ENCODE peak calls at places on chromosomes 13 and 19, in five cellular contexts. One of them, this sample, is unnamed.

GRCh38 chr19:16846901-16847300 is 17.7 kb downstream of the SIN3B start:
- DNase-seq in pancreas: no peak
- DNase-seq in cardiac muscle cell: no peak
- DNase-seq in HCT116: no peak
- DNase-seq in breast epithelium: no peak
- DNase-seq in this sample: no peak

GRCh38 chr19:1526979-1527649 is 3.2 kb downstream of the PLK5 start:
- DNase-seq in pancreas: no peak
- DNase-seq in HCT116: no peak
- DNase-seq in breast epithelium: no peak
- DNase-seq in cardiac muscle cell: no peak
- DNase-seq in this sample: no peak

GRCh38 chr19:49791776-49792445 is 21.2 kb downstream of the FUZ start:
- DNase-seq in HCT116: no peak
- DNase-seq in pancreas: no peak
- DNase-seq in cardiac muscle cell: no peak
- DNase-seq in breast epithelium: no peak
- DNase-seq in this sample: no peak

GRCh38 chr19:30071871-30072270 is 129.8 kb downstream of the URI1 start:
- DNase-seq in HCT116: no peak
- DNase-seq in breast epithelium: no peak
- DNase-seq in cardiac muscle cell: no peak
- DNase-seq in pancreas: peak; percentile 29
- DNase-seq in this sample: peak; percentile 52

GRCh38 chr19:35022460-35022859 is 7.8 kb upstream of the SCN1B start:
- DNase-seq in HCT116: no peak
- DNase-seq in breast epithelium: no peak
- DNase-seq in pancreas: no peak
- DNase-seq in cardiac muscle cell: no peak
- DNase-seq in this sample: no peak

GRCh38 chr13:31372454-31372853 is 172.7 kb downstream of the B3GLCT start:
- DNase-seq in pancreas: no peak
- DNase-seq in HCT116: no peak
- DNase-seq in breast epithelium: no peak
- DNase-seq in cardiac muscle cell: no peak
- DNase-seq in this sample: no peak

GRCh38 chr13:74040200-74040599 is 94.0 kb downstream of the KLF12 start:
- DNase-seq in pancreas: peak; percentile 60
- DNase-seq in HCT116: peak; percentile 49
- DNase-seq in cardiac muscle cell: peak; percentile 44
- DNase-seq in breast epithelium: no peak
- DNase-seq in this sample: no peak

GRCh38 chr19:8085606-8086464 is 33.3 kb downstream of the CCL25 start:
- DNase-seq in pancreas: no peak
- DNase-seq in cardiac muscle cell: no peak
- DNase-seq in HCT116: no peak
- DNase-seq in breast epithelium: no peak
- DNase-seq in this sample: no peak

GRCh38 chr19:41706741-41707501 is 1.5 kb upstream of the CEACAM5 start:
- DNase-seq in cardiac muscle cell: peak; percentile 30
- DNase-seq in pancreas: peak; percentile 87
- DNase-seq in HCT116: peak; percentile 69
- DNase-seq in breast epithelium: no peak
- DNase-seq in this sample: no peak
- H3K4me3 ChIP-seq in cardiac muscle cell: no peak overlapping the region
- H3K4me3 ChIP-seq in pancreas: peak overlapping the region; percentile 33
- H3K4me3 ChIP-seq in HCT116: peak overlapping the region; percentile 18
- H3K4me3 ChIP-seq in breast epithelium: no peak overlapping the region
- H3K4me3 ChIP-seq in this sample: no peak overlapping the region

GRCh38 chr19:43316591-43317319 is 36.7 kb upstream of the CD177 start:
- DNase-seq in pancreas: peak; percentile 60
- DNase-seq in cardiac muscle cell: peak; percentile 15
- DNase-seq in breast epithelium: no peak
- DNase-seq in HCT116: peak; percentile 73
- DNase-seq in this sample: no peak
- TF ChIP-seq CTCF in pancreas: no peak
- TF ChIP-seq CTCF in cardiac muscle cell: peak; percentile 26
- TF ChIP-seq CTCF in breast epithelium: no peak
- TF ChIP-seq CTCF in HCT116: peak; percentile 82
- TF ChIP-seq CTCF in this sample: no peak

GRCh38 chr13:33125821-33126570 is 109.8 kb downstream of the KL start:
- DNase-seq in pancreas: no peak
- DNase-seq in breast epithelium: peak; percentile 45
- DNase-seq in cardiac muscle cell: peak; percentile 96
- DNase-seq in HCT116: peak; percentile 87
- DNase-seq in this sample: peak; percentile 82

GRCh38 chr13:33129094-33129832 is 113.0 kb downstream of the KL start:
- DNase-seq in HCT116: no peak
- DNase-seq in cardiac muscle cell: no peak
- DNase-seq in pancreas: no peak
- DNase-seq in breast epithelium: no peak
- DNase-seq in this sample: no peak

GRCh38 chr13:33128134-33128533 is 111.9 kb downstream of the KL start:
- DNase-seq in breast epithelium: no peak
- DNase-seq in cardiac muscle cell: no peak
- DNase-seq in pancreas: no peak
- DNase-seq in HCT116: no peak
- DNase-seq in this sample: no peak

GRCh38 chr13:33129886-33130285 is 113.7 kb downstream of the KL start:
- DNase-seq in cardiac muscle cell: no peak
- DNase-seq in pancreas: no peak
- DNase-seq in HCT116: no peak
- DNase-seq in breast epithelium: no peak
- DNase-seq in this sample: no peak

DNA sequence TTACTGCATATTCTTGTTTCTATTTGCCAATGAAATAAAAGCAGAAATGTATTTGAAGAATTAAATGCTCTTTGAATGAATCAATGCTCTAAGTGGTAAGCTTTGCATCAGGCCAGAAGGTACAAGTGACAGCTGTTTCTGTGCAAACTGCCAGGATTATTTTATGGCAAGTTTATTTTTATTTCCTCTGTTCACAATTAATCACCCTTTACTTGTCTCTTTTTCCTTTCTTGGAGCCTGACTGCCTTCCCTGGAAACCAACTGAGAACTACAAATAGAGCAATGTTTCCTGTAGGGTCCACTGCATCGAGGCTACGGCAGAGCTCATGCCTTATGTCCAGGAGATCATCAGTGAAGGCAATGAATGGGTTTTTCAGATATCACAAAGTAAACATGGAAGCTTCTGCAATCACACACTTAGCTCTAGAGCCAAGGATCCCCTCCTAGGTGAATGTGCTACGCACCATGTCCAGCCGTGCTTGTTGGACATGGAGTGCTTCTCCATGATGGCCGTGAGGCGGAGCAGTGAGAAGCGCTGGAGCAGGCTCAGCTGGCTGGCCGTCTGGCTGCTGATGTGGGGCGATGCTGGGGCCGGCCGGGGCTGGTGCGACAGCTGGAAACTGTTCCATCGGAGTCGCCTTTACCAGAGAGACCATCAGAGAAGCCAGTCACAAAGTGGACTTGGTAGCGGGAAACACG is 110.8 kb downstream of the KL start:
- DNase-seq in cardiac muscle cell: peak; percentile 55
- DNase-seq in HCT116: no peak
- DNase-seq in pancreas: peak; percentile 60
- DNase-seq in breast epithelium: no peak
- DNase-seq in this sample: peak; percentile 66
- H3K27ac ChIP-seq in cardiac muscle cell: no peak overlapping the region
- H3K27ac ChIP-seq in HCT116: peak overlapping the region; percentile 69
- H3K27ac ChIP-seq in pancreas: peak overlapping the region; percentile 50
- H3K27ac ChIP-seq in breast epithelium: peak overlapping the region; percentile 86
- H3K27ac ChIP-seq in this sample: peak overlapping the region; percentile 88

GRCh38 chr19:18593367-18594095 is 4.9 kb downstream of the REX1BD start:
- DNase-seq in pancreas: no peak
- DNase-seq in HCT116: no peak
- DNase-seq in cardiac muscle cell: no peak
- DNase-seq in breast epithelium: no peak
- DNase-seq in this sample: no peak
- H3K4me3 ChIP-seq in pancreas: peak overlapping the region; percentile 19
- H3K4me3 ChIP-seq in HCT116: peak overlapping the region; percentile 54
- H3K4me3 ChIP-seq in cardiac muscle cell: peak overlapping the region; percentile 28
- H3K4me3 ChIP-seq in breast epithelium: peak overlapping the region; percentile 24
- H3K4me3 ChIP-seq in this sample: peak overlapping the region; percentile 42

GRCh38 chr19:27652796-27653195 is 1560.2 kb downstream of the UQCRFS1 start:
- DNase-seq in cardiac muscle cell: no peak
- DNase-seq in HCT116: no peak
- DNase-seq in pancreas: no peak
- DNase-seq in breast epithelium: no peak
- DNase-seq in this sample: no peak

GRCh38 chr19:27660428-27660827 is 1552.5 kb downstream of the UQCRFS1 start:
- DNase-seq in HCT116: no peak
- DNase-seq in cardiac muscle cell: no peak
- DNase-seq in breast epithelium: no peak
- DNase-seq in pancreas: no peak
- DNase-seq in this sample: no peak

GRCh38 chr19:27652281-27652680 is 1560.7 kb downstream of the UQCRFS1 start:
- DNase-seq in cardiac muscle cell: no peak
- DNase-seq in HCT116: no peak
- DNase-seq in breast epithelium: no peak
- DNase-seq in pancreas: no peak
- DNase-seq in this sample: no peak

GRCh38 chr19:27657271-27658051 is 1555.5 kb downstream of the UQCRFS1 start:
- DNase-seq in cardiac muscle cell: no peak
- DNase-seq in HCT116: no peak
- DNase-seq in breast epithelium: no peak
- DNase-seq in pancreas: no peak
- DNase-seq in this sample: peak; percentile 43

DNA sequence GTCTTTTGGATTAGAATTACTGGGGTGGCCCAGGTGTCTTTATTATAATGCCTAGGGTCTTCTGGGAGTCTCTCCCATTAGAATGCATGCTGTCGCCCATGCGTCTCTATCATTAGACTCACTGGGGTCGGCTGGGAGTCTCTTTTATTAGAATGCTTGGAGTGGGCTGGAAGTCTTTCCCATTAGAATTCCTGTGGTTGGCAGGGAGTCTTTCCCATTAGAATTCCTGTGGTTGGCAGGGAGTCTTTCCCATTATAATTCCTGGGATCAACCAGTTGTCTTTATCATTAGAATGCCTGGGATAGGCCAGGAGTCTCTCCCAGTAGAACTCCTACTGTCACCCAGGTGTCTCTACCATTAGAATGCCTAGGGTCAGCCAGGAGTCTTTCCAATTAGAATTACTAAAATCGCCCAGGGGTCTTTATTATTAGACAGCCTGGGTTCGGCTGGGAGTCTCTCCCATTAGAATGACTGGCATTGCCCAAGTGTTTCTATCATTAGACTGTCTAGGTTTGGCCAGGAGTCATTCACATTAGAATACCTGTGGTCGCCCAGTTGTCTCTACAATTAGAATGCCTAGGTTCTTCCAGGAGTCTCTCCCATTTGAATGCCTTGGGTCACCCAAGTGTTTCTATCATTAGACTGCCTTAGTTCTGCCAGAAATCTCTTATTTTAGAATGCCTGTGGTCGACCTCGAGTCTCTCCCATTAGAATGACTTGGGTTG is 1558.5 kb downstream of the UQCRFS1 start:
- DNase-seq in HCT116: no peak
- DNase-seq in pancreas: no peak
- DNase-seq in breast epithelium: no peak
- DNase-seq in cardiac muscle cell: no peak
- DNase-seq in this sample: no peak
- TF ChIP-seq CTCF in HCT116: no peak
- TF ChIP-seq CTCF in pancreas: no peak
- TF ChIP-seq CTCF in breast epithelium: no peak
- TF ChIP-seq CTCF in cardiac muscle cell: no peak
- TF ChIP-seq CTCF in this sample: no peak

DNA sequence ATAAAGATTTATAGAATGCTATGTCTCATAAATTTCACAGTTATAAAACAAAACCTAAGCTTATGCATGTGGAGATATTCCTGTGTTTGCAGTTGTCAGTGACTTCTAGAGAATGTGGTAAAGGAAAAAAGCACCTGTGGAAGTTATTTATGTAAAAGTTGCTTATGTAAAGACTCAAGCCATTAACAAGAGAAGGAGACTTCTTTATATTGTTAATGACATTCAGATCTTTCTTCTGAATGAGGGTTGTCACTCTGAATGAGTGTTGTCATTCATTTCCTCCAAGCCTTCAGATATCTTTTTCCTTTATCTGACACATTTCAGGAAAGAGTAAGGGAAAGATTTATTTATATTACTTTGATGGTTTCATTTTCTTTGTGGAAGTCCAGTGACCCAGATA is 202.6 kb downstream of the TM9SF2 start:
- DNase-seq in cardiac muscle cell: no peak
- DNase-seq in pancreas: no peak
- DNase-seq in breast epithelium: no peak
- DNase-seq in HCT116: no peak
- DNase-seq in this sample: no peak
- H3K27ac ChIP-seq in cardiac muscle cell: no peak overlapping the region
- H3K27ac ChIP-seq in pancreas: no peak overlapping the region
- H3K27ac ChIP-seq in breast epithelium: no peak overlapping the region
- H3K27ac ChIP-seq in HCT116: no peak overlapping the region
- H3K27ac ChIP-seq in this sample: no peak overlapping the region

This sample was measured in suprapubic skin.